ENCODE peak calls at places on chromosomes 3 and 15, in five cellular contexts. U is NCI-H460; P is renal cortical epithelial cell; V is stimulated activated effector memory CD8-positive, alpha-beta T cell treated with anti-CD3 and anti-CD28 coated beads, Interleukin-12 subunit alpha, Interleukin-12 subunit beta, amount 100 ng/mL, for 72 hours; F is stimulated activated CD8-positive, alpha-beta memory T cell treated with anti-CD3 and anti-CD28 coated beads, Interleukin-15, amount 100 ng/mL, for 4 hours. N is an unnamed sample.
A peak's percentile ranks its signal among the peaks of the same experiment; 100 is the strongest.

GRCh38 chr3:169998668-169999131 is 32.1 kb downstream of the SEC62 start:
- DNase-seq in F (no peak), V (no peak), P (peak; percentile 44), U (peak; percentile 55), N (no peak)

GRCh38 chr15:67547836-67548531 is 5.5 kb downstream of the MAP2K5 start:
- DNase-seq in V (no peak), U (no peak), P (peak; percentile 18), F (no peak), N (no peak)

GRCh38 chr15:75836953-75837321 is 6.3 kb upstream of the UBE2Q2 start:
- DNase-seq in V (peak; percentile 79), U (no peak), P (peak; percentile 84), F (peak; percentile 11), N (no peak)

GRCh38 chr15:63045438-63046278 is 3.1 kb downstream of the TPM1 start:
- DNase-seq in P (peak; percentile 56), F (no peak), U (no peak), V (no peak), N (no peak)

GRCh38 chr3:197041875-197042488 is 12.4 kb upstream of the MELTF start:
- DNase-seq in F (no peak), V (no peak), U (no peak), P (no peak), N (no peak)

GRCh38 chr15:90106522-90107117 is 4.4 kb upstream of the IDH2 start:
- DNase-seq in P (peak; percentile 71), F (no peak), U (peak; percentile 21), V (no peak), N (no peak)

GRCh38 chr15:91660174-91660649 is 193.3 kb upstream of the SLCO3A1 start:
- DNase-seq in F (no peak), V (no peak), U (no peak), P (no peak), N (no peak)

GRCh38 chr3:24400015-24400414 is 94.6 kb downstream of the THRB start:
- DNase-seq in V (no peak), F (no peak), U (no peak), P (no peak), N (no peak)

GRCh38 chr3:157586293-157586692 is 83.1 kb upstream of the VEPH1 start:
- DNase-seq in F (no peak), P (no peak), V (no peak), U (no peak), N (no peak)

GRCh38 chr3:46928297-46928696 is 48.2 kb downstream of the CCDC12 start:
- DNase-seq in F (no peak), V (no peak), P (no peak), U (no peak), N (no peak)

GRCh38 chr3:195181781-195182469 is 89.0 kb downstream of the XXYLT1 start:
- DNase-seq in V (no peak), P (no peak), U (no peak), F (no peak), N (no peak)

GRCh38 chr3:5126586-5126985 is 4.5 kb downstream of the ARL8B start:
- DNase-seq in U (no peak), V (no peak), P (peak; percentile 19), F (no peak), N (no peak)

GRCh38 chr3:191051037-191051436 is 148.0 kb upstream of the OSTN start:
- DNase-seq in F (no peak), V (no peak), U (peak; percentile 14), P (peak; percentile 50), N (peak; percentile 27)

GRCh38 chr3:195226900-195227447 is 44.0 kb downstream of the XXYLT1 start:
- DNase-seq in P (no peak), V (no peak), F (no peak), U (no peak), N (peak; percentile 1)

GRCh38 chr3:120506828-120507774 is 56.3 kb upstream of the FSTL1 start:
- DNase-seq in V (no peak), P (peak; percentile 36), U (peak; percentile 41), F (no peak), N (peak; percentile 38)

GRCh38 chr15:84715442-84716035 is 400 bp downstream of the SEC11A start:
- DNase-seq in P (no peak), U (no peak), V (no peak), F (peak; percentile 13), N (peak; percentile 32)